ENCODE peak calls at places on chromosomes 7 and 10, in five cellular contexts. H is naive thymus-derived CD4-positive, alpha-beta T cell; Q is endodermal cell; W is small intestine; O is WERI-Rb-1. A is an unnamed sample. For H3K9me3 and H3K27me3, the result is how much of the 10 kb centered on the place peaks cover.

GRCh38 chr10:63611078-63611477 is 89.9 kb downstream of the REEP3 start:
- DNase-seq in H (no peak), Q (no peak), W (no peak), O (no peak), A (no peak)

GRCh38 chr10:21285742-21286311 is 239.7 kb downstream of the SKIDA1 start:
- DNase-seq in H (no peak), Q (no peak), W (no peak), O (no peak), A (no peak)

GRCh38 chr7:25894002-25894901 is 257.7 kb upstream of the NFE2L3 start:
- DNase-seq in H (peak), Q (peak), W (peak), O (peak), A (no peak)

GRCh38 chr10:30027057-30028005 is 32.1 kb downstream of the JCAD start:
- DNase-seq in H (peak), Q (peak), W (peak), O (no peak), A (peak)

GRCh38 chr10:35642023-35642792 is at the start of gene FZD8:
- DNase-seq in H (peak), Q (peak), W (peak), O (peak), A (peak)

GRCh38 chr7:42027521-42027920 is 209.5 kb downstream of the GLI3 start:
- DNase-seq in H (no peak), Q (no peak), W (no peak), O (no peak), A (no peak)

GRCh38 chr10:31004611-31005193 is 27.0 kb downstream of the ZNF438 start:
- DNase-seq in H (no peak), Q (no peak), W (no peak), O (no peak), A (no peak)

GRCh38 chr10:78489034-78489433 is 455.4 kb downstream of the RPS24 start:
- DNase-seq in H (no peak), Q (no peak), W (no peak), O (no peak), A (no peak)

GRCh38 chr7:120862987-120863386 is 5.0 kb upstream of the TSPAN12 start:
- DNase-seq in H (no peak), Q (no peak), W (no peak), O (no peak), A (no peak)

DNA sequence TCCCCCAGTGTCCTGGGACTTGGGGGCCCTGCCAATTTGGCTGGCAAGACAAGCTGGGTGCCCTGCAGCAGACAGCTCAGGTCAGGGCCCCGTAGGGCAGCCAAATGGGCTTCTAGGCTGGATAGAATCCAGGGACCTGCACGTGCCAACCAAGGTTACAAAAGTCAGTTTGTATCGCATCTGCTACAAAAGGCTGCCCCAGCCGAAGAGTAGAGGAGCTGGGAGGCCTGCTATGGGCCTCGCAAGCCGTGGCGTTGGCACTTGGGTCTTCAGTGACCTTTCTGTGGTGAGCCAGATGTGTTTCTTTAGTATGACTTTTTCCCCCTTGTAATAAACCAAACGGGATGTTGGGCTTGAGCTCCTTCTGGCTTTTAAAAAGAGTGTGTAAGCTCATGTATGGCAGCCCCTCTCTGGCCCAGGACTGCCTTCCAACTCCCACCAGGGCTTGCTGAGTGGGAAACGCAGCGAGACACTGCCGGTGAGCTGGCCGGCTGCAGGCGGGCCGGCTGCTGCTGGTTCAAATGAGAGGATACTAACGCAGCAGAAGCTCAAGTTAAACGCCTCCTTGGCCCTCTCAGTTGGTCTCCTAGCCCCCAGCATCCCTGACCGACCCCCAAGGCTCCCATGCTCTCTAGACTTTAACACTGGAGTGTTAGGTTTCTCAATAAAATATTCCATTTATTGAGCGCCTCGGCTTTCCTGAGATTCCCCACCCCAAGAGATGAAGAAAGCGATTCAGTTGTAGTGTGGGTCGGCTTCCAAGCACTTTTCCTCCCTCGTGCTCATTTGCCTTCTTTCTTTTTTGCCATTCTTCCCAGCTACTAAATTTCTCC is 3.1 kb upstream of the HOXA10 start:
- DNase-seq in H (no peak), Q (no peak), W (no peak), O (peak), A (peak)
- H3K4me3 ChIP-seq in H (no peak), Q (no peak), W (no peak), O (no peak), A (no peak)

GRCh38 chr7:157555308-157555707 is 218.5 kb downstream of the DNAJB6 start:
- DNase-seq in H (no peak), Q (peak), W (no peak), O (no peak), A (peak)

GRCh38 chr7:157555921-157556320 is 219.1 kb downstream of the DNAJB6 start:
- DNase-seq in H (no peak), Q (peak), W (no peak), O (no peak), A (peak)

GRCh38 chr7:157556339-157556944 is 219.6 kb downstream of the DNAJB6 start:
- DNase-seq in H (no peak), Q (peak), W (no peak), O (no peak), A (no peak)

GRCh38 chr7:157553256-157553655 is 216.5 kb downstream of the DNAJB6 start:
- DNase-seq in H (no peak), Q (peak), W (no peak), O (no peak), A (no peak)

GRCh38 chr7:157554393-157555238 is 217.8 kb downstream of the DNAJB6 start:
- DNase-seq in H (no peak), Q (peak), W (no peak), O (no peak), A (no peak)
- H3K9me3 ChIP-seq in H (under half), Q (half or more), W (under half), O (under half), A (under half)

GRCh38 chr10:17848646-17849045 is 39.5 kb downstream of the MRC1 start:
- DNase-seq in H (no peak), Q (no peak), W (no peak), O (no peak), A (no peak)
- H3K27me3 ChIP-seq in H (under half), Q (under half), W (under half), O (under half), A (under half)

GRCh38 chr7:69860486-69860885 is 262.2 kb downstream of the AUTS2 start:
- DNase-seq in H (no peak), Q (no peak), W (no peak), O (no peak), A (no peak)

GRCh38 chr7:69861233-69861632 is 263.0 kb downstream of the AUTS2 start:
- DNase-seq in H (no peak), Q (no peak), W (no peak), O (no peak), A (no peak)

GRCh38 chr7:69859342-69859741 is 261.1 kb downstream of the AUTS2 start:
- DNase-seq in H (no peak), Q (no peak), W (no peak), O (no peak), A (no peak)

GRCh38 chr7:69856991-69857390 is 258.7 kb downstream of the AUTS2 start:
- DNase-seq in H (no peak), Q (no peak), W (no peak), O (no peak), A (no peak)

GRCh38 chr7:69858471-69858870 is 260.2 kb downstream of the AUTS2 start:
- DNase-seq in H (no peak), Q (peak), W (no peak), O (no peak), A (no peak)
- H3K4me3 ChIP-seq in H (no peak), Q (peak), W (no peak), O (no peak), A (no peak)

GRCh38 chr10:83276971-83277370 is 862.3 kb upstream of the GHITM start:
- DNase-seq in H (no peak), Q (no peak), W (no peak), O (no peak), A (no peak)

GRCh38 chr10:83273035-83273434 is 866.3 kb upstream of the GHITM start:
- DNase-seq in H (no peak), Q (no peak), W (no peak), O (no peak), A (no peak)

GRCh38 chr10:83274088-83274487 is 865.2 kb upstream of the GHITM start:
- DNase-seq in H (no peak), Q (peak), W (no peak), O (no peak), A (no peak)
- H3K9me3 ChIP-seq in H (under half), Q (under half), W (under half), O (under half), A (under half)